ENCODE peak calls at places on chromosomes 7 and 10, in seven cellular contexts. O is left ventricle myocardium inferior; W is thoracic aorta; Q is CD8-positive, alpha-beta T cell; T is ovary; A is choroid plexus epithelial cell; B is Peyer's patch. M is an unnamed sample.

GRCh38 chr10:77591238-77591880 is 46.2 kb downstream of the KCNMA1 start:
- DNase-seq in A (no peak), B (no peak), Q (no peak), O (no peak), W (no peak), T (no peak), M (no peak)

GRCh38 chr7:140342732-140343514 is 55.4 kb downstream of the SLC37A3 start:
- DNase-seq in A (peak; percentile 56), B (peak; percentile 67), T (no peak), O (peak; percentile 24), W (no peak), Q (no peak), M (no peak)

GRCh38 chr7:117322741-117323584 is at the start of gene WNT2:
- DNase-seq in Q (no peak), A (peak; percentile 23), B (no peak), O (no peak), W (no peak), T (no peak), M (no peak)

GRCh38 chr7:25098096-25099046 is 26.7 kb downstream of the CYCS start:
- DNase-seq in T (peak; percentile 57), W (peak; percentile 21), B (peak; percentile 83), Q (peak; percentile 58), O (no peak), A (peak; percentile 87), M (no peak)

GRCh38 chr10:96225119-96225518 is 46.2 kb downstream of the BLNK start:
- DNase-seq in W (no peak), B (no peak), A (no peak), T (no peak), O (no peak), Q (no peak), M (no peak)

GRCh38 chr10:110944997-110945396 is 25.6 kb downstream of the SHOC2 start:
- DNase-seq in Q (no peak), T (no peak), A (peak; percentile 80), O (no peak), B (no peak), W (no peak), M (no peak)

GRCh38 chr10:43461950-43462349 is 25.0 kb downstream of the ZNF487 start:
- DNase-seq in T (no peak), A (peak; percentile 94), Q (peak; percentile 13), O (no peak), W (no peak), B (peak; percentile 62), M (peak; percentile 55)

GRCh38 chr7:13829914-13830603 is 159.4 kb downstream of the ETV1 start:
- DNase-seq in T (no peak), A (peak; percentile 95), O (no peak), W (no peak), Q (no peak), B (no peak), M (peak; percentile 49)

GRCh38 chr10:14397069-14397468 is 66.3 kb upstream of the FRMD4A start:
- DNase-seq in W (peak; percentile 12), Q (no peak), A (peak; percentile 97), T (peak; percentile 34), B (no peak), O (peak; percentile 73), M (peak; percentile 95)

GRCh38 chr10:132033632-132034031 is 32.1 kb upstream of the JAKMIP3 start:
- DNase-seq in B (no peak), Q (no peak), O (no peak), W (no peak), A (no peak), T (no peak), M (no peak)

GRCh38 chr7:79091661-79092060 is 361.8 kb downstream of the MAGI2 start:
- DNase-seq in Q (no peak), A (peak; percentile 33), O (no peak), W (no peak), B (no peak), T (no peak), M (peak; percentile 40)

GRCh38 chr7:67301667-67302066 is 305.0 kb downstream of the TYW1 start:
- DNase-seq in B (no peak), Q (no peak), O (no peak), T (no peak), A (peak; percentile 33), W (no peak), M (no peak)

GRCh38 chr10:79349766-79350406 is 2.6 kb downstream of the PPIF start:
- DNase-seq in W (no peak), T (no peak), Q (no peak), O (no peak), B (no peak), A (no peak), M (no peak)

GRCh38 chr7:88377421-88377820 is 70.7 kb upstream of the STEAP4 start:
- DNase-seq in Q (no peak), W (no peak), O (no peak), B (no peak), A (no peak), T (no peak), M (no peak)

GRCh38 chr7:25940086-25940906 is 211.7 kb upstream of the NFE2L3 start:
- DNase-seq in W (no peak), O (no peak), B (no peak), T (no peak), A (no peak), Q (no peak), M (no peak)

GRCh38 chr7:148847815-148848726 is 36.0 kb downstream of the EZH2 start:
- DNase-seq in A (peak; percentile 14), W (no peak), Q (no peak), O (no peak), B (no peak), T (no peak), M (no peak)

GRCh38 chr7:107327986-107328569 is 141.8 kb upstream of the GPR22 start:
- DNase-seq in W (no peak), O (no peak), Q (no peak), T (no peak), B (no peak), A (peak; percentile 47), M (peak; percentile 17)

GRCh38 chr10:61847087-61847486 is 54.4 kb upstream of the ARID5B start:
- DNase-seq in B (no peak), A (no peak), O (no peak), W (no peak), Q (no peak), T (no peak), M (no peak)

GRCh38 chr10:48981310-48981907 is 41.8 kb upstream of the LRRC18 start:
- DNase-seq in T (peak; percentile 65), A (peak; percentile 64), B (peak; percentile 73), W (no peak), O (peak; percentile 57), Q (peak; percentile 26), M (no peak)

GRCh38 chr10:97974526-97975525 is 55.6 kb downstream of the CRTAC1 start:
- DNase-seq in B (no peak), A (no peak), Q (no peak), T (no peak), W (no peak), O (no peak), M (no peak)

GRCh38 chr7:28865494-28866257 is 92.5 kb downstream of the TRIL start:
- DNase-seq in A (peak; percentile 53), B (no peak), O (no peak), T (no peak), W (no peak), Q (no peak), M (peak; percentile 45)

GRCh38 chr10:132846631-132847415 is 60.9 kb upstream of the NKX6-2 start:
- DNase-seq in A (no peak), Q (no peak), B (peak; percentile 38), O (no peak), W (no peak), T (no peak), M (no peak)

GRCh38 chr7:131604841-131605279 is 48.4 kb upstream of the PODXL start:
- DNase-seq in B (no peak), Q (no peak), T (no peak), O (no peak), W (no peak), A (peak; percentile 45), M (peak; percentile 77)

GRCh38 chr7:37349979-37350590 is 98.6 kb downstream of the ELMO1 start:
- DNase-seq in O (no peak), T (no peak), W (no peak), Q (no peak), A (no peak), B (peak; percentile 62), M (no peak)
- TF ChIP-seq CTCF in O (no peak), T (no peak), W (no peak), Q (no peak), A (no peak), B (no peak), M (no peak)

GRCh38 chr7:87156709-87157108 is 4.5 kb downstream of the DMTF1 start:
- DNase-seq in B (no peak), A (no peak), T (no peak), O (no peak), W (no peak), Q (no peak), M (no peak)

GRCh38 chr7:87152897-87153641 is 816 bp downstream of the DMTF1 start:
- DNase-seq in A (peak; percentile 26), O (peak; percentile 23), W (no peak), T (peak; percentile 30), Q (peak; percentile 38), B (peak; percentile 66), M (no peak)

GRCh38 chr7:87154569-87154968 is 2.3 kb downstream of the DMTF1 start:
- DNase-seq in O (no peak), T (no peak), A (no peak), B (no peak), W (no peak), Q (no peak), M (no peak)

GRCh38 chr7:87154166-87154565 is 1.9 kb downstream of the DMTF1 start:
- DNase-seq in T (no peak), W (no peak), B (no peak), O (no peak), Q (no peak), A (no peak), M (no peak)

DNA sequence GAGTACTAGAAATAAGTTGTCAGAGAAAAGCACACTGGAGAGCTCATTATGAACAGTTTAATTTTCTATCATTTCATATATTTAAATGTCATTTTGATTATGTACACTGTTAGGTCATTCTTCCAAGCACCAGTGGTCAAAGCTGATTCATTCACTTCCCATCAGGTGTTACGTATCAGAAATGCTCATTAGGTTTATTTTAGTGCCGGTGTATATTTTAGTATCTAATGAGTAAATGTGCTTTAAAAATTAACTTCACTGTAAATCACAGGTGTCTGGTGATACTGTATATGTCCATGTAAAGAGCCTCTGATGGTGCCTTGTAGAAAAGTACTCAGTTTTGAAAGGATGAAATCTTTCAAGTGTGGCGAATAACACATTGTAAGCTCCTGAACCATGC is 3.5 kb downstream of the DMTF1 start:
- DNase-seq in A (no peak), B (no peak), W (no peak), O (no peak), Q (no peak), T (no peak), M (no peak)
- H3K4me3 ChIP-seq in A (no peak overlapping the region), B (no peak overlapping the region), W (peak overlapping the region; percentile 24), O (peak overlapping the region; percentile 81), Q (no peak overlapping the region), T (no peak overlapping the region), M (no peak overlapping the region)

DNA sequence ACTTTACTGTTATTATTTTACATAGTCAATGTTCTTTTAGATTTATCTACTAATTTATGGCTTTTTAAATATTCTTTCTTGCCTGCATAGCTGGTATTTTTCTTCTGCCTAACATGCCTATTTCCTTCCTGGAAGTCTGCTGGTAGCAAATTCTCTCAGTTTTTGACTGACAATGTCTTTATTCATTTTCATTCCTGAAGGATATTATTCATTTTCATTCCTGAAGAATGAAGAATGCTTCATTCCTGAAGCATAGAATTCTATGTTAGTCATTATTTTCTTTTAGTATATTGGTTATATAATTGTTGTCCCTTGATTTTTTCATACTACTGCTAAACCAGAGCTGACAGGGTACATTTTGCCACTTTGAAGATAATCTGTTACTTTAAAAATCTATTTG is 41.8 kb downstream of the TMEM168 start:
- DNase-seq in Q (no peak), B (no peak), A (no peak), T (no peak), O (no peak), W (no peak), M (no peak)
- TF ChIP-seq CTCF in Q (no peak), B (no peak), A (no peak), T (no peak), O (no peak), W (no peak), M (no peak)

GRCh38 chr7:129143724-129144094 is 798 bp upstream of the TSPAN33 start:
- DNase-seq in A (no peak), T (no peak), B (no peak), O (no peak), W (no peak), Q (no peak), M (no peak)
- H3K4me3 ChIP-seq in A (no peak overlapping the region), T (no peak overlapping the region), B (no peak overlapping the region), O (peak overlapping the region; percentile 74), W (no peak overlapping the region), Q (peak overlapping the region; percentile 83), M (no peak overlapping the region)

M was measured in AG04449.